ENCODE peak calls at places on chromosomes 16 and 17, in five cellular contexts. K is neuronal stem cell, Z is fibroblast of lung, Y is PC-3, I is aorta. G is an unnamed sample.

GRCh38 chr17:58305626-58306025 is 23.0 kb downstream of the TSPOAP1 start:
- DNase-seq in K (no peak), Z (no peak), Y (no peak), I (no peak), G (no peak)

GRCh38 chr16:49637933-49638695 is 217.8 kb downstream of the ZNF423 start:
- DNase-seq in K (no peak), Z (no peak), Y (no peak), I (no peak), G (no peak)

GRCh38 chr17:49638818-49639217 is 39.1 kb downstream of the SPOP start:
- DNase-seq in K (no peak), Z (peak; percentile 70), Y (peak; percentile 22), I (no peak), G (no peak)

GRCh38 chr17:3917391-3917931 is 1.2 kb upstream of the P2RX1 start:
- DNase-seq in K (no peak), Z (peak; percentile 45), Y (no peak), I (no peak), G (peak; percentile 82)

GRCh38 chr17:39716879-39717536 is 13.3 kb downstream of the MIEN1 start:
- DNase-seq in K (no peak), Z (no peak), Y (no peak), I (peak; percentile 38), G (no peak)

GRCh38 chr17:8153550-8153956 is 1.3 kb upstream of the PER1 start:
- DNase-seq in K (no peak), Z (peak; percentile 98), Y (peak; percentile 33), I (peak; percentile 90), G (no peak)

GRCh38 chr16:67862623-67863583 is 9.9 kb upstream of the EDC4 start:
- DNase-seq in K (no peak), Z (peak; percentile 68), Y (no peak), I (peak; percentile 88), G (peak; percentile 68)

GRCh38 chr16:16881771-16882170 is 502.8 kb downstream of the NPIPA7 start:
- DNase-seq in K (no peak), Z (no peak), Y (no peak), I (no peak), G (no peak)

GRCh38 chr16:67156146-67156844 is 3.4 kb downstream of the TRADD start:
- DNase-seq in K (no peak), Z (no peak), Y (no peak), I (peak; percentile 36), G (no peak)

GRCh38 chr17:28745052-28745776 is 1.4 kb downstream of the TRAF4 start:
- DNase-seq in K (peak; percentile 62), Z (peak; percentile 51), Y (peak; percentile 41), I (peak; percentile 66), G (peak; percentile 66)

GRCh38 chr17:75124819-75125162 is 6.8 kb downstream of the NT5C start:
- DNase-seq in K (no peak), Z (no peak), Y (no peak), I (no peak), G (no peak)

GRCh38 chr16:89565506-89566372 is 5.3 kb downstream of the RPL13 start:
- DNase-seq in K (no peak), Z (peak; percentile 56), Y (peak; percentile 51), I (no peak), G (peak; percentile 53)

GRCh38 chr16:4184038-4184702 is 57.7 kb downstream of the SRL start:
- DNase-seq in K (no peak), Z (no peak), Y (no peak), I (no peak), G (no peak)

GRCh38 chr16:15843635-15844279 is 13.1 kb downstream of the MYH11 start:
- DNase-seq in K (no peak), Z (peak; percentile 77), Y (no peak), I (no peak), G (no peak)

GRCh38 chr17:34852614-34853013 is 108.6 kb downstream of the CCT6B start:
- DNase-seq in K (no peak), Z (no peak), Y (no peak), I (no peak), G (no peak)

GRCh38 chr16:82845076-82845475 is 218.3 kb downstream of the CDH13 start:
- DNase-seq in K (no peak), Z (no peak), Y (no peak), I (no peak), G (no peak)

GRCh38 chr17:82782657-82783207 is 30.9 kb downstream of the TBCD start:
- DNase-seq in K (no peak), Z (no peak), Y (no peak), I (no peak), G (no peak)
- H3K4me3 ChIP-seq in K (peak overlapping the region; percentile 22), Z (no peak overlapping the region), Y (no peak overlapping the region), I (no peak overlapping the region), G (no peak overlapping the region)

DNA sequence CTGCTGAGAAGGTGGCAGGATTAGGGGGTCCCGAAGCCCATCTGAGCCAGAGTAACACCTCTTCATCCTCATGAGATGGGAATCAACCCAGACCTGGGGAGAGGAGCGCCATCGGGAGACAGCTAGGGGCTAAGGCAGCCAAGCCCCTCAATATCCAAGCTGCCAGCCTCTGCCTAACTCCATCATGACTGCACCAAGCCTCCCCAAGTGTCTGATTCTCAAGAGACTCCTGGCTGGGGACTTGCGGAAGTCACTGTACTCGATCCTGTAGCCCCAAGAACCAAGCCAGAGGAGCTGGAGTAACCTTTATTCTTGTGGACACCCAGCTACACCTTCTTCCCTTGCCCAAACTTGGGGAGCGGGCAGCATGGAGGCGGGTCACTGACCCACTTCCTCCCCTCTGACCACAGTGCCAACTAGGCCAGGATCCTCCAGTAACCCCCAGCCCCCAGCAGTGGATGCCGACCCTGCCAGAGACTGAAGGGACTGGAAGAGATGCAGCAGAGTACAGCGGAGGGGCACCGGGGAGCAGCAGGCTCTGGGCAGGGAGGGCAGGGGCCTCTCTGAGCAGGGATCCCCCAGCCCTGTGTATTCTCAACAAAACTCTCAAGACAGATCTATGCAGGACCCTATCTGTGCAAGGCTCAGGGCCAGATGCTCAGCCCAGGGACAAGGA is 13.3 kb downstream of the HDAC5 start:
- DNase-seq in K (no peak), Z (no peak), Y (no peak), I (no peak), G (no peak)
- H3K4me3 ChIP-seq in K (no peak overlapping the region), Z (peak overlapping the region; percentile 63), Y (peak overlapping the region; percentile 58), I (peak overlapping the region; percentile 61), G (peak overlapping the region; percentile 23)

DNA sequence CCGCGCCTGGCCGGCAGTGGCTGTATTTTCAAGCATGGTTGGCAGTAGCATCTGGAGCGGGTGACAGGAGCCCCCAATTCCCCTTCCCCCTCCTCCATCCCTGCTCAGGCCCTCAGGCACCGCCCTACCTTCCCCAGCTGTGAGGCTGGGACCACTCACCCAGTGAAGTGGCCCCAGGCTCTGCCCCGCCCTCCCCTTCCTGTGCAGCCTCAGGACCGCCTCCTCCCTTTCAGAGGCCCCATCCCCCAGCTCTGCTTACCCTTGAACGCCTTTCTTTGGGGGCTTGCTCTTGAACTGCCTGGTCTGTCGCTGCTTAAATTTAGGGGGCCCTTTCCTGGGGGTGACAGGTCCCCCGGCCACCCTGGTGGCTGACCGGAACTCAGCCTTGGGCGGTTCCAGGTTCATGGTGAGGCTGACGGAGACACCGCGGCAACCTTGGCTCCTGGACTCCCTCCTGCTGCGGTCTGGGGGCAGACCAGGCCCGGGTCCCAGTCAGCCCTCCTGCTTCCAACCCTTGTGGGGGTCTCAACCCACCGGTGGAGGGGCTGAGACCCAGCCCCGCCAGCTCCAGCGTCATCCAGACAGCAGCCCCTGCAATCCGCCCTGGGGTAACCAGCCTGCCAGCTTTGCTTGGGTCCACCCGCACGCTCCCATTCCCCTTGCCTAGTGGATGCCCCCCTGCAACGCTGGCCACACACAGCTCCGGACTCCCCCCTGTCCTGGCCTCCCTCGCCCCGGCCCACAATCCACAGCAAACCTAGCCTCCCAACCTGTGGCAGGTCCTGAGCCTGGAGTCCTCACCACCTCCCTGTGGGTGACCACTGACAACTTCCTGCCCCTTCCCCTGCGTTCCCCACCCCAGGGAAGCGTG is 3.2 kb downstream of the PDE6G start:
- DNase-seq in K (no peak), Z (no peak), Y (no peak), I (no peak), G (no peak)
- H3K4me3 ChIP-seq in K (no peak overlapping the region), Z (no peak overlapping the region), Y (no peak overlapping the region), I (no peak overlapping the region), G (no peak overlapping the region)

GRCh38 chr17:41125064-41125463 is 1.1 kb upstream of the KRTAP4-12 start:
- DNase-seq in K (no peak), Z (no peak), Y (no peak), I (no peak), G (no peak)
- H3K4me3 ChIP-seq in K (no peak overlapping the region), Z (no peak overlapping the region), Y (no peak overlapping the region), I (no peak overlapping the region), G (no peak overlapping the region)

GRCh38 chr17:213286-214105 is 32.0 kb upstream of the DOC2B start:
- DNase-seq in K (no peak), Z (no peak), Y (no peak), I (peak; percentile 41), G (no peak)
- H3K4me3 ChIP-seq in K (no peak overlapping the region), Z (no peak overlapping the region), Y (no peak overlapping the region), I (no peak overlapping the region), G (no peak overlapping the region)

GRCh38 chr16:10876305-10876704 is 697 bp upstream of the CIITA start:
- DNase-seq in K (no peak), Z (no peak), Y (no peak), I (no peak), G (no peak)
- H3K4me3 ChIP-seq in K (no peak overlapping the region), Z (no peak overlapping the region), Y (no peak overlapping the region), I (no peak overlapping the region), G (no peak overlapping the region)